ENCODE peak calls at places on chromosomes 1 and 21, in seven cellular contexts. One of them, this sample, is unnamed.

GRCh38 chr1:56675763-56676162 is 30.6 kb downstream of the PRKAA2 start:
- DNase-seq in globus pallidus: no peak
- DNase-seq in NCI-H1694 treated with DMSO at 0.1 percent for 48 hours: no peak
- DNase-seq in Right ventricle myocardium superior: no peak
- DNase-seq in COR-L47: no peak
- DNase-seq in tibial artery: no peak
- DNase-seq in WTC11: no peak
- DNase-seq in this sample: no peak

GRCh38 chr1:31689821-31690220 is 14.0 kb downstream of the COL16A1 start:
- DNase-seq in globus pallidus: no peak
- DNase-seq in NCI-H1694 treated with DMSO at 0.1 percent for 48 hours: no peak
- DNase-seq in Right ventricle myocardium superior: no peak
- DNase-seq in COR-L47: no peak
- DNase-seq in tibial artery: no peak
- DNase-seq in WTC11: no peak
- DNase-seq in this sample: no peak

GRCh38 chr1:36067871-36068270 is 16.0 kb upstream of the TEKT2 start:
- DNase-seq in globus pallidus: peak; percentile 84
- DNase-seq in NCI-H1694 treated with DMSO at 0.1 percent for 48 hours: no peak
- DNase-seq in Right ventricle myocardium superior: no peak
- DNase-seq in COR-L47: no peak
- DNase-seq in tibial artery: no peak
- DNase-seq in WTC11: no peak
- DNase-seq in this sample: no peak

GRCh38 chr1:10510520-10511493 is 36.1 kb downstream of the PEX14 start:
- DNase-seq in globus pallidus: no peak
- DNase-seq in NCI-H1694 treated with DMSO at 0.1 percent for 48 hours: no peak
- DNase-seq in Right ventricle myocardium superior: no peak
- DNase-seq in COR-L47: no peak
- DNase-seq in tibial artery: no peak
- DNase-seq in WTC11: no peak
- DNase-seq in this sample: no peak

GRCh38 chr1:80375662-80376061 is 1369.1 kb upstream of the ADGRL4 start:
- DNase-seq in globus pallidus: no peak
- DNase-seq in NCI-H1694 treated with DMSO at 0.1 percent for 48 hours: no peak
- DNase-seq in Right ventricle myocardium superior: no peak
- DNase-seq in COR-L47: no peak
- DNase-seq in tibial artery: no peak
- DNase-seq in WTC11: no peak
- DNase-seq in this sample: no peak

GRCh38 chr1:160682983-160683886 is 28.4 kb downstream of the CD48 start:
- DNase-seq in globus pallidus: no peak
- DNase-seq in NCI-H1694 treated with DMSO at 0.1 percent for 48 hours: no peak
- DNase-seq in Right ventricle myocardium superior: no peak
- DNase-seq in COR-L47: no peak
- DNase-seq in tibial artery: no peak
- DNase-seq in WTC11: no peak
- DNase-seq in this sample: no peak

GRCh38 chr1:42776499-42776898 is 8.3 kb upstream of the TMEM269 start:
- DNase-seq in globus pallidus: no peak
- DNase-seq in NCI-H1694 treated with DMSO at 0.1 percent for 48 hours: no peak
- DNase-seq in Right ventricle myocardium superior: no peak
- DNase-seq in COR-L47: no peak
- DNase-seq in tibial artery: no peak
- DNase-seq in WTC11: no peak
- DNase-seq in this sample: no peak

GRCh38 chr1:31715873-31716220 is 12.0 kb upstream of the COL16A1 start:
- DNase-seq in globus pallidus: no peak
- DNase-seq in NCI-H1694 treated with DMSO at 0.1 percent for 48 hours: no peak
- DNase-seq in Right ventricle myocardium superior: no peak
- DNase-seq in COR-L47: no peak
- DNase-seq in tibial artery: no peak
- DNase-seq in WTC11: no peak
- DNase-seq in this sample: no peak

GRCh38 chr21:29321908-29322569 is 23.3 kb downstream of the BACH1 start:
- DNase-seq in globus pallidus: no peak
- DNase-seq in NCI-H1694 treated with DMSO at 0.1 percent for 48 hours: no peak
- DNase-seq in Right ventricle myocardium superior: no peak
- DNase-seq in COR-L47: no peak
- DNase-seq in tibial artery: no peak
- DNase-seq in WTC11: no peak
- DNase-seq in this sample: no peak

GRCh38 chr1:71351438-71351837 is 270.6 kb upstream of the ZRANB2 start:
- DNase-seq in globus pallidus: no peak
- DNase-seq in NCI-H1694 treated with DMSO at 0.1 percent for 48 hours: no peak
- DNase-seq in Right ventricle myocardium superior: no peak
- DNase-seq in COR-L47: no peak
- DNase-seq in tibial artery: no peak
- DNase-seq in WTC11: no peak
- DNase-seq in this sample: no peak

GRCh38 chr1:1990222-1990621 is 13.4 kb downstream of the CFAP74 start:
- DNase-seq in globus pallidus: peak; percentile 11
- DNase-seq in NCI-H1694 treated with DMSO at 0.1 percent for 48 hours: no peak
- DNase-seq in Right ventricle myocardium superior: no peak
- DNase-seq in COR-L47: no peak
- DNase-seq in tibial artery: peak; percentile 45
- DNase-seq in WTC11: no peak
- DNase-seq in this sample: no peak

GRCh38 chr1:92277105-92277504 is 21.7 kb downstream of the GLMN start:
- DNase-seq in globus pallidus: no peak
- DNase-seq in NCI-H1694 treated with DMSO at 0.1 percent for 48 hours: no peak
- DNase-seq in Right ventricle myocardium superior: no peak
- DNase-seq in COR-L47: no peak
- DNase-seq in tibial artery: no peak
- DNase-seq in WTC11: no peak
- DNase-seq in this sample: no peak